ENCODE peak calls at places on chromosomes 13 and 19, in eight cellular contexts. U is transverse colon, F is fibroblast of lung, C is neural progenitor cell, B is Peyer's patch, L is ascending aorta, G is GM23338, A is esophagus muscularis mucosa. D is an unnamed sample. For H3K36me3, the result is how much of the 10 kb centered on the place peaks cover.

GRCh38 chr19:58388175-58388526 is 1.1 kb downstream of the RPS5 start:
- DNase-seq in U (no peak), F (no peak), C (no peak), B (no peak), L (no peak), G (no peak), A (no peak), D (no peak)

GRCh38 chr19:28292822-28293500 is 920.0 kb downstream of the UQCRFS1 start:
- DNase-seq in U (no peak), F (no peak), C (no peak), B (no peak), L (no peak), G (peak), A (peak), D (no peak)

GRCh38 chr13:33999830-34000605 is 182.1 kb downstream of the RFC3 start:
- DNase-seq in U (no peak), F (no peak), C (no peak), B (no peak), L (no peak), G (no peak), A (no peak), D (no peak)

GRCh38 chr13:80196756-80197155 is 144.2 kb downstream of the SPRY2 start:
- DNase-seq in U (no peak), F (no peak), C (no peak), B (no peak), L (no peak), G (no peak), A (no peak), D (no peak)

GRCh38 chr13:31765441-31765840 is 26.1 kb downstream of the RXFP2 start:
- DNase-seq in U (no peak), F (peak), C (no peak), B (no peak), L (no peak), G (no peak), A (no peak), D (peak)

GRCh38 chr13:90947976-90948375 is 399.5 kb upstream of the MIR17HG start:
- DNase-seq in U (no peak), F (no peak), C (no peak), B (no peak), L (no peak), G (no peak), A (no peak), D (no peak)

GRCh38 chr13:47594833-47595232 is 406.2 kb downstream of the SUCLA2 start:
- DNase-seq in U (no peak), F (peak), C (peak), B (no peak), L (no peak), G (peak), A (no peak), D (no peak)

GRCh38 chr13:48511621-48512232 is 21.2 kb downstream of the RCBTB2 start:
- DNase-seq in U (no peak), F (no peak), C (no peak), B (no peak), L (no peak), G (no peak), A (no peak), D (no peak)

GRCh38 chr19:46821512-46822359 is 28.9 kb downstream of the AP2S1 start:
- DNase-seq in U (peak), F (no peak), C (peak), B (peak), L (no peak), G (no peak), A (no peak), D (no peak)

GRCh38 chr13:110444226-110444653 is 117.3 kb downstream of the RAB20 start:
- DNase-seq in U (no peak), F (peak), C (no peak), B (peak), L (no peak), G (no peak), A (no peak), D (no peak)

GRCh38 chr19:54704928-54705327 is 19.3 kb upstream of the KIR3DL3 start:
- DNase-seq in U (no peak), F (no peak), C (no peak), B (no peak), L (no peak), G (no peak), A (no peak), D (no peak)

GRCh38 chr19:50327013-50327412 is 2.2 kb downstream of the KCNC3 start:
- DNase-seq in U (no peak), F (no peak), C (no peak), B (no peak), L (no peak), G (no peak), A (no peak), D (no peak)

GRCh38 chr19:14467816-14468215 is 7.3 kb downstream of the PTGER1 start:
- DNase-seq in U (no peak), F (no peak), C (no peak), B (no peak), L (no peak), G (no peak), A (no peak), D (no peak)

GRCh38 chr19:34224996-34225658 is 29.2 kb upstream of the GARRE1 start:
- DNase-seq in U (no peak), F (peak), C (no peak), B (no peak), L (no peak), G (peak), A (no peak), D (no peak)

GRCh38 chr13:59112375-59112774 is 1051.4 kb downstream of the DIAPH3 start:
- DNase-seq in U (peak), F (peak), C (peak), B (no peak), L (no peak), G (no peak), A (no peak), D (peak)

GRCh38 chr19:29751932-29752331 is 36.9 kb upstream of the C19orf12 start:
- DNase-seq in U (no peak), F (no peak), C (no peak), B (no peak), L (no peak), G (no peak), A (no peak), D (no peak)

GRCh38 chr13:97058417-97058816 is 64.1 kb upstream of the OXGR1 start:
- DNase-seq in U (no peak), F (no peak), C (peak), B (no peak), L (no peak), G (no peak), A (no peak), D (no peak)

GRCh38 chr19:18657590-18658365 is 20.9 kb downstream of the KLHL26 start:
- DNase-seq in U (no peak), F (peak), C (peak), B (no peak), L (no peak), G (peak), A (no peak), D (no peak)

GRCh38 chr13:66329988-66330429 is 900.1 kb downstream of the PCDH9 start:
- DNase-seq in U (no peak), F (no peak), C (no peak), B (no peak), L (no peak), G (no peak), A (no peak), D (no peak)

GRCh38 chr19:5355076-5355475 is 14.5 kb upstream of the PTPRS start:
- DNase-seq in U (no peak), F (no peak), C (no peak), B (no peak), L (no peak), G (no peak), A (no peak), D (no peak)

GRCh38 chr19:40613669-40614594 is 12.8 kb downstream of the LTBP4 start:
- DNase-seq in U (peak), F (peak), C (peak), B (peak), L (no peak), G (peak), A (no peak), D (peak)

GRCh38 chr13:51614350-51614786 is 30.1 kb downstream of the WDFY2 start:
- DNase-seq in U (peak), F (no peak), C (no peak), B (peak), L (no peak), G (no peak), A (no peak), D (no peak)

GRCh38 chr13:31267126-31267784 is 67.5 kb downstream of the B3GLCT start:
- DNase-seq in U (no peak), F (no peak), C (no peak), B (no peak), L (no peak), G (no peak), A (no peak), D (no peak)

GRCh38 chr19:8005534-8006256 is at the start of gene ELAVL1:
- DNase-seq in U (peak), F (peak), C (peak), B (peak), L (peak), G (peak), A (peak), D (no peak)

GRCh38 chr13:71290963-71291937 is 575.8 kb downstream of the DACH1 start:
- DNase-seq in U (peak), F (peak), C (no peak), B (no peak), L (no peak), G (no peak), A (no peak), D (no peak)

GRCh38 chr13:106521101-106521799 is 14.2 kb downstream of the EFNB2 start:
- DNase-seq in U (no peak), F (no peak), C (no peak), B (no peak), L (no peak), G (peak), A (no peak), D (no peak)

GRCh38 chr13:24251525-24251924 is 57.9 kb upstream of the C1QTNF9 start:
- DNase-seq in U (peak), F (no peak), C (no peak), B (peak), L (no peak), G (no peak), A (no peak), D (no peak)

GRCh38 chr13:51601601-51602348 is 17.5 kb downstream of the WDFY2 start:
- DNase-seq in U (no peak), F (no peak), C (no peak), B (no peak), L (no peak), G (no peak), A (no peak), D (no peak)

GRCh38 chr13:73039201-73040108 is 19.4 kb upstream of the KLF5 start:
- DNase-seq in U (no peak), F (no peak), C (no peak), B (no peak), L (no peak), G (peak), A (no peak), D (no peak)

GRCh38 chr13:109874921-109875454 is 88.6 kb upstream of the IRS2 start:
- DNase-seq in U (no peak), F (peak), C (no peak), B (no peak), L (no peak), G (no peak), A (peak), D (peak)

GRCh38 chr19:6577410-6578125 is 13.4 kb downstream of the CD70 start:
- DNase-seq in U (peak), F (peak), C (no peak), B (peak), L (no peak), G (no peak), A (no peak), D (no peak)

GRCh38 chr19:19515764-19516519 is at the start of gene NDUFA13:
- DNase-seq in U (peak), F (peak), C (peak), B (peak), L (peak), G (peak), A (peak), D (peak)

GRCh38 chr13:114109646-114110045 is 22.8 kb downstream of the RASA3 start:
- DNase-seq in U (peak), F (no peak), C (peak), B (no peak), L (no peak), G (no peak), A (no peak), D (no peak)

GRCh38 chr13:35703061-35703460 is 226.6 kb upstream of the MAB21L1 start:
- DNase-seq in U (no peak), F (peak), C (no peak), B (no peak), L (no peak), G (no peak), A (no peak), D (no peak)

GRCh38 chr19:33177417-33177976 is 16.6 kb upstream of the LRP3 start:
- DNase-seq in U (no peak), F (no peak), C (peak), B (no peak), L (peak), G (peak), A (no peak), D (no peak)

GRCh38 chr19:39540333-39540673 is 342 bp upstream of the EID2 start:
- DNase-seq in U (no peak), F (no peak), C (no peak), B (no peak), L (no peak), G (no peak), A (no peak), D (no peak)
- H3K4me3 ChIP-seq in U (no peak), F (peak), C (peak), B (no peak), L (peak), G (peak), A (peak), D (peak)

GRCh38 chr19:12244370-12244769 is 50.3 kb downstream of the ZNF44 start:
- DNase-seq in U (no peak), F (no peak), C (peak), B (no peak), L (no peak), G (peak), A (no peak), D (no peak)
- TF ChIP-seq CTCF in U (no peak), F (no peak), C (no peak), B (no peak), L (no peak), G (peak), A (no peak), D (no peak)

GRCh38 chr19:972281-972680 is 11.9 kb upstream of the WDR18 start:
- DNase-seq in U (no peak), F (no peak), C (no peak), B (no peak), L (no peak), G (no peak), A (no peak), D (no peak)
- H3K36me3 ChIP-seq in U (under half), F (under half), C (under half), B (under half), L (under half), G (under half), A (under half), D (under half)

GRCh38 chr19:16830679-16831078 is 1.5 kb downstream of the SIN3B start:
- DNase-seq in U (no peak), F (peak), C (no peak), B (no peak), L (no peak), G (no peak), A (no peak), D (no peak)
- H3K4me3 ChIP-seq in U (no peak), F (peak), C (peak), B (no peak), L (no peak), G (peak), A (peak), D (peak)

GRCh38 chr13:21361123-21361522 is 98.0 kb downstream of the ZDHHC20 start:
- DNase-seq in U (no peak), F (no peak), C (no peak), B (no peak), L (no peak), G (no peak), A (peak), D (no peak)

GRCh38 chr13:21364357-21364756 is 94.7 kb downstream of the ZDHHC20 start:
- DNase-seq in U (no peak), F (no peak), C (no peak), B (no peak), L (no peak), G (no peak), A (peak), D (no peak)

GRCh38 chr13:21361706-21362105 is 97.4 kb downstream of the ZDHHC20 start:
- DNase-seq in U (no peak), F (no peak), C (no peak), B (no peak), L (no peak), G (no peak), A (peak), D (no peak)

GRCh38 chr13:21359855-21360254 is 99.2 kb downstream of the ZDHHC20 start:
- DNase-seq in U (no peak), F (no peak), C (no peak), B (no peak), L (no peak), G (no peak), A (peak), D (no peak)

DNA sequence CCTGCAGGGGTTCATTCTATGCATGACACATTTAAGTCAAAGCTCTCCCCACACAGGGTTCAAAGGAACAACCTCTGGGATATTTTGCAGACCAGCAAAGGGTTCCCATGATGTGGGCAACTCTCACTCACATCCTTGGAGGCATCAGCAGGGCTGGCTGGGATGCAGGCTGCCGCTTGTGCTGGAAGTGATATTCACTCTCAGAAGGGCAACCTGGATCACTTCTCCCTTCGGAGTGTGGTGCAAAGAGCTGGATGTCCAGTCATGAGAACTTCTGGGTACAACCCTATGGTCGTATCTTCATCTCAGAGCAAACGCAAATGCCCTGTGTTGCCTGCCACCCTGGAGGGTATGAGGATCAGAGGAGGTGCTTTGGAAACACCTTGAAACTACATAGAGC is 98.6 kb downstream of the ZDHHC20 start:
- DNase-seq in U (no peak), F (no peak), C (no peak), B (no peak), L (no peak), G (no peak), A (no peak), D (no peak)
- TF ChIP-seq CTCF in U (no peak), F (no peak), C (no peak), B (no peak), L (no peak), G (no peak), A (no peak), D (no peak)

GRCh38 chr19:3536429-3537100 is 2.4 kb upstream of the TEKTIP1 start:
- DNase-seq in U (no peak), F (no peak), C (no peak), B (no peak), L (no peak), G (no peak), A (no peak), D (no peak)

GRCh38 chr19:3538258-3538929 is 580 bp upstream of the TEKTIP1 start:
- DNase-seq in U (no peak), F (no peak), C (no peak), B (no peak), L (no peak), G (no peak), A (no peak), D (no peak)

GRCh38 chr19:3538965-3539742 is at the start of gene TEKTIP1:
- DNase-seq in U (no peak), F (no peak), C (peak), B (no peak), L (no peak), G (peak), A (no peak), D (no peak)

GRCh38 chr19:3537101-3537437 is 1.9 kb upstream of the TEKTIP1 start:
- DNase-seq in U (no peak), F (no peak), C (no peak), B (no peak), L (no peak), G (no peak), A (no peak), D (no peak)

GRCh38 chr19:3537438-3538240 is 1.3 kb upstream of the TEKTIP1 start:
- DNase-seq in U (no peak), F (no peak), C (no peak), B (no peak), L (no peak), G (no peak), A (no peak), D (no peak)
- H3K36me3 ChIP-seq in U (under half), F (under half), C (under half), B (under half), L (under half), G (under half), A (half or more), D (under half)

GRCh38 chr19:11023635-11024168 is 62.9 kb downstream of the SMARCA4 start:
- DNase-seq in U (no peak), F (no peak), C (no peak), B (no peak), L (no peak), G (no peak), A (no peak), D (no peak)
- H3K4me3 ChIP-seq in U (no peak), F (no peak), C (no peak), B (no peak), L (no peak), G (no peak), A (no peak), D (no peak)

DNA sequence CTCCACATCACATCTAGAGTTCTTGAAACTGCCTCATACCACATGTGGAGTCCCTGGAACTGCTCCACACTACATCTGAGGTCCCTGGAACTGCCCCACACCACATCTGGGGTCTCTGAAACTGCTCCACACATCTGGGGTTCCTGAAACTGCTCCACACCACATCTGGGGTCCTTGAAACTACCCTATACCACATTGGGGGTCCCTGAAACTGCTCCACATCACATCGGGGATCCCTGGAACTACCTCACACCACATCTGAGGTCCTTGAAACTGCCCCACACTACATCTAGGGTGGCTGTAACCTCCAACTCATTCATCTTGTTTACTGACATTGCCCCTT is 33.8 kb downstream of the F2RL3 start:
- DNase-seq in U (no peak), F (no peak), C (no peak), B (no peak), L (no peak), G (no peak), A (no peak), D (no peak)
- TF ChIP-seq CTCF in U (no peak), F (no peak), C (no peak), B (no peak), L (no peak), G (no peak), A (no peak), D (no peak)

DNA sequence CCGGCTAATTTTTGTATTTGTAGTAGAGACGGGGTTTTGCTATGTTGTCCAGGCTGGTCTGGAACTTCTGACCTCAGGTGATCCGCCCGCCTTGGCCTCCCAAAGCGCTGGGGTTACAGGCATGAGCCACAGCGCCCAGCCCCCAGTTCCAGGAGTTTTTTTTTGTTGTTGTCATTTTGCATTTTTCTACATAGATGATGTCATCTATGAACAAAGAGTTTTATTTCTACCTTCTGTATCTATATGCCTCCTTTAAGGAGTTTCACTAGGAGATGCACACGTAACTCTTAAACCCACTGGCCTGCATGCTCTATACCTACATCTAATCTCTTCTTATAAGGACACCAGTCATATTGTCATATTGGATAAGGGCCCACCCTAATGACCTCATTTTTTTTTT is 4.8 kb downstream of the DHDH start:
- DNase-seq in U (no peak), F (no peak), C (no peak), B (no peak), L (no peak), G (no peak), A (no peak), D (no peak)
- H3K36me3 ChIP-seq in U (under half), F (under half), C (under half), B (under half), L (under half), G (under half), A (under half), D (under half)

D was measured in BJ.